ENCODE peak calls at places on chromosomes 1 and 21, in four cellular contexts. E, X, F and L are unnamed samples.

GRCh38 chr1:200392625-200393185 is 17.1 kb downstream of the ZNF281 start:
- DNase-seq in E (no peak), X (no peak), F (no peak), L (peak)

GRCh38 chr1:224544276-224544675 is 71.8 kb upstream of the CNIH3 start:
- DNase-seq in X (no peak), E (no peak), F (no peak), L (no peak)

GRCh38 chr1:78286686-78287085 is 204.1 kb upstream of the PTGFR start:
- DNase-seq in X (no peak), E (no peak), F (no peak), L (no peak)

GRCh38 chr1:219304227-219305226 is 130.8 kb downstream of the LYPLAL1 start:
- DNase-seq in F (peak), E (peak), X (peak), L (peak)

GRCh38 chr21:36097427-36098230 is 27.8 kb downstream of the CBR1 start:
- DNase-seq in E (no peak), X (no peak), F (no peak), L (no peak)

GRCh38 chr1:98181041-98181764 is 260.4 kb upstream of the DPYD start:
- DNase-seq in E (no peak), X (no peak), F (no peak), L (no peak)

GRCh38 chr1:96313216-96313615 is 408.4 kb upstream of the PTBP2 start:
- DNase-seq in X (no peak), F (peak), E (no peak), L (peak)

GRCh38 chr21:45764792-45765191 is 121.3 kb downstream of the PCBP3 start:
- DNase-seq in X (no peak), F (no peak), E (no peak), L (no peak)

GRCh38 chr1:201751872-201752271 is 77.1 kb upstream of the IPO9 start:
- DNase-seq in X (no peak), F (no peak), E (no peak), L (no peak)

GRCh38 chr1:200139661-200140250 is 112.2 kb downstream of the NR5A2 start:
- DNase-seq in F (peak), E (peak), X (peak), L (peak)

GRCh38 chr1:13616234-13616633 is 32.6 kb downstream of the PDPN start:
- DNase-seq in X (no peak), E (no peak), F (no peak), L (no peak)

GRCh38 chr1:27658951-27659496 is 13.0 kb downstream of the IFI6 start:
- DNase-seq in X (no peak), F (no peak), E (no peak), L (peak)

GRCh38 chr1:110471131-110471530 is 20.2 kb downstream of the PROK1 start:
- DNase-seq in E (no peak), F (no peak), X (no peak), L (no peak)

GRCh38 chr1:101820080-101820479 is 176.6 kb downstream of the OLFM3 start:
- DNase-seq in F (no peak), E (no peak), X (no peak), L (no peak)

GRCh38 chr1:60813051-60813450 is 269.3 kb upstream of the NFIA start:
- DNase-seq in X (no peak), E (no peak), F (no peak), L (no peak)

GRCh38 chr1:87428351-87428750 is 99.7 kb downstream of the LMO4 start:
- DNase-seq in X (no peak), E (no peak), F (no peak), L (no peak)

GRCh38 chr1:147676306-147677085 is 6.2 kb upstream of the ACP6 start:
- DNase-seq in F (no peak), X (peak), E (peak), L (peak)

GRCh38 chr1:162632743-162633326 is 571 bp downstream of the DDR2 start:
- DNase-seq in X (no peak), F (no peak), E (no peak), L (no peak)

GRCh38 chr1:25922064-25922632 is 15.9 kb upstream of the STMN1 start:
- DNase-seq in F (no peak), E (no peak), X (no peak), L (no peak)

GRCh38 chr1:30730351-30731108 is 7.1 kb upstream of the MATN1 start:
- DNase-seq in E (no peak), F (no peak), X (no peak), L (peak)

GRCh38 chr1:65429806-65430205 is 9.3 kb downstream of the LEPR start:
- DNase-seq in F (no peak), E (peak), X (peak), L (peak)

GRCh38 chr1:23639460-23639859 is 52.1 kb upstream of the RPL11 start:
- DNase-seq in F (no peak), E (no peak), X (no peak), L (no peak)

GRCh38 chr1:241899211-241899610 is 51.2 kb downstream of the EXO1 start:
- DNase-seq in E (no peak), F (no peak), X (no peak), L (no peak)